ENCODE peak calls at places on chromosomes 11 and 22, in eight cellular contexts. Y is foreskin fibroblast; F is stimulated activated CD4-positive, alpha-beta T cell treated with anti-CD3 and anti-CD28 coated beads, Interleukin-2, amount 100 ng/mL, for 48 hours; G is lung; S is EL; A is lower leg skin; V is cardiac muscle cell; J is CD4-positive, alpha-beta memory T cell. K is an unnamed sample.

GRCh38 chr11:10982695-10983492 is 125.0 kb upstream of the ZBED5 start:
- DNase-seq in Y (no peak), F (no peak), G (no peak), S (no peak), A (no peak), V (no peak), J (no peak), K (no peak)

GRCh38 chr11:67463680-67464410 is 5.2 kb downstream of the TMEM134 start:
- DNase-seq in Y (no peak), F (no peak), G (peak; percentile 59), S (no peak), A (peak; percentile 80), V (no peak), J (no peak), K (no peak)

GRCh38 chr11:75771646-75772410 is 3.2 kb downstream of the DGAT2 start:
- DNase-seq in Y (peak; percentile 72), F (no peak), G (peak; percentile 76), S (peak; percentile 56), A (no peak), V (no peak), J (no peak), K (no peak)

GRCh38 chr11:92859290-92859689 is 110.2 kb upstream of the MTNR1B start:
- DNase-seq in Y (no peak), F (no peak), G (no peak), S (peak; percentile 15), A (no peak), V (no peak), J (no peak), K (no peak)

GRCh38 chr11:92141159-92141558 is 83.5 kb upstream of the FAT3 start:
- DNase-seq in Y (no peak), F (no peak), G (no peak), S (no peak), A (no peak), V (no peak), J (no peak), K (no peak)

GRCh38 chr11:115929618-115930129 is 425.5 kb upstream of the CADM1 start:
- DNase-seq in Y (no peak), F (no peak), G (no peak), S (no peak), A (no peak), V (no peak), J (no peak), K (no peak)

GRCh38 chr11:73308003-73308962 is at the start of gene ARHGEF17:
- DNase-seq in Y (peak; percentile 77), F (peak; percentile 19), G (peak; percentile 80), S (peak; percentile 85), A (peak; percentile 49), V (peak; percentile 88), J (no peak), K (peak; percentile 70)

GRCh38 chr11:95739108-95739507 is 50.5 kb downstream of the FAM76B start:
- DNase-seq in Y (no peak), F (no peak), G (no peak), S (no peak), A (no peak), V (no peak), J (no peak), K (no peak)

GRCh38 chr11:20161230-20161918 is 1.1 kb upstream of the DBX1 start:
- DNase-seq in Y (no peak), F (no peak), G (no peak), S (peak; percentile 45), A (no peak), V (peak; percentile 64), J (no peak), K (no peak)

GRCh38 chr22:45785458-45785857 is 113.8 kb downstream of the ATXN10 start:
- DNase-seq in Y (no peak), F (no peak), G (no peak), S (no peak), A (no peak), V (no peak), J (no peak), K (no peak)

GRCh38 chr11:2932850-2933251 is 3.6 kb upstream of the PHLDA2 start:
- DNase-seq in Y (peak; percentile 25), F (no peak), G (no peak), S (peak; percentile 64), A (no peak), V (no peak), J (no peak), K (no peak)

GRCh38 chr11:4134844-4135243 is 40.2 kb downstream of the RRM1 start:
- DNase-seq in Y (peak; percentile 21), F (no peak), G (no peak), S (peak; percentile 80), A (no peak), V (no peak), J (no peak), K (no peak)

GRCh38 chr11:12715941-12716340 is 41.7 kb downstream of the TEAD1 start:
- DNase-seq in Y (no peak), F (no peak), G (no peak), S (no peak), A (no peak), V (no peak), J (no peak), K (no peak)

GRCh38 chr11:60077216-60077817 is 11.1 kb upstream of the MS4A2 start:
- DNase-seq in Y (no peak), F (no peak), G (no peak), S (no peak), A (no peak), V (no peak), J (no peak), K (no peak)

GRCh38 chr11:575324-575995 is 810 bp upstream of the PHRF1 start:
- DNase-seq in Y (peak; percentile 33), F (no peak), G (peak; percentile 72), S (no peak), A (no peak), V (peak; percentile 89), J (no peak), K (peak; percentile 86)

GRCh38 chr11:64295760-64296159 is 4.4 kb upstream of the CATSPERZ start:
- DNase-seq in Y (no peak), F (no peak), G (no peak), S (no peak), A (no peak), V (no peak), J (no peak), K (no peak)

GRCh38 chr22:43561421-43562178 is 149.8 kb downstream of the MPPED1 start:
- DNase-seq in Y (no peak), F (no peak), G (no peak), S (no peak), A (no peak), V (no peak), J (no peak), K (no peak)

GRCh38 chr22:41197808-41198585 is 7.1 kb upstream of the L3MBTL2 start:
- DNase-seq in Y (peak; percentile 19), F (peak; percentile 50), G (no peak), S (peak; percentile 66), A (no peak), V (peak; percentile 41), J (peak; percentile 35), K (peak; percentile 51)

GRCh38 chr11:132126973-132127900 is 756.8 kb downstream of the NTM start:
- DNase-seq in Y (peak; percentile 93), F (no peak), G (peak; percentile 63), S (peak; percentile 90), A (peak; percentile 49), V (peak; percentile 21), J (no peak), K (peak; percentile 8)

GRCh38 chr22:19844423-19845368 is 10.0 kb downstream of the GNB1L start:
- DNase-seq in Y (peak; percentile 77), F (no peak), G (peak; percentile 59), S (peak; percentile 82), A (peak; percentile 60), V (no peak), J (peak; percentile 24), K (no peak)

GRCh38 chr11:70624598-70624993 is 226.3 kb downstream of the CTTN start:
- DNase-seq in Y (no peak), F (no peak), G (no peak), S (no peak), A (no peak), V (no peak), J (no peak), K (no peak)

GRCh38 chr11:120181446-120181992 is 29.3 kb upstream of the OAF start:
- DNase-seq in Y (no peak), F (no peak), G (peak; percentile 25), S (no peak), A (peak; percentile 11), V (no peak), J (no peak), K (no peak)

GRCh38 chr22:22745225-22746060 is 101.0 kb downstream of the GGTLC2 start:
- DNase-seq in Y (no peak), F (peak; percentile 35), G (no peak), S (peak; percentile 15), A (no peak), V (no peak), J (peak; percentile 41), K (peak; percentile 37)

GRCh38 chr11:64092119-64092760 is 56.5 kb downstream of the FLRT1 start:
- DNase-seq in Y (no peak), F (no peak), G (no peak), S (no peak), A (no peak), V (no peak), J (no peak), K (no peak)

GRCh38 chr11:120974980-120975379 is 48.9 kb upstream of the TBCEL start:
- DNase-seq in Y (no peak), F (no peak), G (no peak), S (no peak), A (no peak), V (no peak), J (no peak), K (no peak)

GRCh38 chr11:48083427-48083826 is 103.1 kb downstream of the PTPRJ start:
- DNase-seq in Y (no peak), F (no peak), G (no peak), S (peak; percentile 23), A (no peak), V (no peak), J (no peak), K (no peak)